ENCODE peak calls at places on chromosomes 2 and 18, in six cellular contexts. M is tibial nerve; Y is mucosa of gallbladder; R is germinal center; W is foreskin fibroblast; K is stimulated activated naive CD8-positive, alpha-beta T cell treated with anti-CD3 and anti-CD28 coated beads, Interleukin-15, Interleukin-2, amounts not matched to agents 100 U/mL and 50 U/mL, for 24 hours. I is an unnamed sample.

GRCh38 chr2:30428034-30428662 is 18.9 kb upstream of the LCLAT1 start:
- DNase-seq in M (no peak), Y (no peak), R (no peak), W (no peak), K (no peak), I (no peak)

GRCh38 chr2:63053889-63054725 is 3.5 kb downstream of the OTX1 start:
- DNase-seq in M (no peak), Y (peak), R (no peak), W (peak), K (peak), I (no peak)

GRCh38 chr2:203786912-203787311 is 80.5 kb downstream of the CD28 start:
- DNase-seq in M (no peak), Y (no peak), R (no peak), W (peak), K (no peak), I (peak)

GRCh38 chr2:209426432-209426831 is 2.6 kb downstream of the MAP2 start:
- DNase-seq in M (no peak), Y (no peak), R (no peak), W (no peak), K (no peak), I (no peak)

GRCh38 chr2:39433586-39434195 is 3.4 kb downstream of the MAP4K3 start:
- DNase-seq in M (no peak), Y (no peak), R (no peak), W (peak), K (no peak), I (peak)

GRCh38 chr2:854460-854859 is 96.2 kb upstream of the SNTG2 start:
- DNase-seq in M (no peak), Y (no peak), R (peak), W (peak), K (peak), I (no peak)

GRCh38 chr2:140200307-140200706 is 1420.1 kb upstream of the NXPH2 start:
- DNase-seq in M (no peak), Y (no peak), R (no peak), W (no peak), K (no peak), I (no peak)

GRCh38 chr18:35938158-35938557 is 34.3 kb upstream of the RMP24 start:
- DNase-seq in M (no peak), Y (no peak), R (no peak), W (peak), K (no peak), I (no peak)

GRCh38 chr2:88006912-88007439 is 9.4 kb downstream of the RNU2-63P start:
- DNase-seq in M (no peak), Y (no peak), R (no peak), W (no peak), K (no peak), I (no peak)

GRCh38 chr18:58960946-58961722 is 96.5 kb downstream of the ZNF532 start:
- DNase-seq in M (no peak), Y (no peak), R (no peak), W (no peak), K (no peak), I (no peak)

GRCh38 chr18:74604774-74605173 is 7.1 kb downstream of the ZNF407 start:
- DNase-seq in M (no peak), Y (no peak), R (no peak), W (peak), K (no peak), I (peak)

GRCh38 chr2:52810460-52810859 is 957.1 kb upstream of the CHAC2 start:
- DNase-seq in M (no peak), Y (no peak), R (no peak), W (peak), K (no peak), I (peak)

GRCh38 chr2:149921911-149922616 is 334.5 kb upstream of the MMADHC start:
- DNase-seq in M (no peak), Y (no peak), R (no peak), W (no peak), K (no peak), I (no peak)

GRCh38 chr18:68275616-68276015 is 439.3 kb downstream of the TMX3 start:
- DNase-seq in M (no peak), Y (no peak), R (no peak), W (peak), K (no peak), I (peak)

GRCh38 chr2:236959876-236960275 is 125.8 kb upstream of the COPS8 start:
- DNase-seq in M (peak), Y (no peak), R (no peak), W (no peak), K (no peak), I (no peak)

GRCh38 chr2:10372195-10372861 is 69.6 kb downstream of the HPCAL1 start:
- DNase-seq in M (no peak), Y (no peak), R (no peak), W (no peak), K (no peak), I (no peak)

GRCh38 chr2:216404010-216404618 is 8.2 kb upstream of the SMARCAL1 start:
- DNase-seq in M (peak), Y (peak), R (peak), W (peak), K (peak), I (peak)

GRCh38 chr2:155600914-155601760 is 731.4 kb downstream of the NR4A2 start:
- DNase-seq in M (no peak), Y (no peak), R (no peak), W (no peak), K (no peak), I (no peak)

GRCh38 chr2:196213252-196213651 is 41.9 kb upstream of the STK17B start:
- DNase-seq in M (no peak), Y (no peak), R (no peak), W (no peak), K (no peak), I (no peak)

GRCh38 chr2:163834841-163835240 is 99.0 kb upstream of the FIGN start:
- DNase-seq in M (no peak), Y (no peak), R (no peak), W (no peak), K (no peak), I (no peak)

GRCh38 chr2:173792166-173792565 is 173.0 kb downstream of the SP3 start:
- DNase-seq in M (no peak), Y (no peak), R (no peak), W (no peak), K (no peak), I (no peak)

GRCh38 chr18:35041752-35042379 is 653 bp downstream of the MAPRE2 start:
- DNase-seq in M (no peak), Y (no peak), R (peak), W (no peak), K (no peak), I (no peak)

I was measured in fibroblast of the conjunctiva.